ENCODE peak calls at places on chromosome X, in eight cellular contexts. One of them, this sample, is unnamed.

GRCh38 chrX:130095249-130095648 is 15.0 kb downstream of the ELF4 start:
- DNase-seq in endothelial cell: no peak
- DNase-seq in PC-9: no peak
- DNase-seq in GM13977: no peak
- DNase-seq in CD4-positive, alpha-beta T cell: no peak
- DNase-seq in fibroblast of lung: no peak
- DNase-seq in cardiac muscle cell: no peak
- DNase-seq in dorsolateral prefrontal cortex: no peak
- DNase-seq in this sample: no peak

GRCh38 chrX:132622130-132622529 is 133.3 kb upstream of the MBNL3 start:
- DNase-seq in endothelial cell: no peak
- DNase-seq in PC-9: peak
- DNase-seq in GM13977: no peak
- DNase-seq in CD4-positive, alpha-beta T cell: no peak
- DNase-seq in fibroblast of lung: peak
- DNase-seq in cardiac muscle cell: no peak
- DNase-seq in dorsolateral prefrontal cortex: no peak
- DNase-seq in this sample: peak

GRCh38 chrX:8607326-8607725 is 124.6 kb downstream of the ANOS1 start:
- DNase-seq in endothelial cell: no peak
- DNase-seq in PC-9: no peak
- DNase-seq in GM13977: no peak
- DNase-seq in CD4-positive, alpha-beta T cell: no peak
- DNase-seq in fibroblast of lung: peak
- DNase-seq in cardiac muscle cell: no peak
- DNase-seq in dorsolateral prefrontal cortex: no peak
- DNase-seq in this sample: no peak

GRCh38 chrX:99394450-99394849 is 1015.6 kb downstream of the PCDH19 start:
- DNase-seq in endothelial cell: no peak
- DNase-seq in PC-9: no peak
- DNase-seq in GM13977: no peak
- DNase-seq in CD4-positive, alpha-beta T cell: no peak
- DNase-seq in fibroblast of lung: no peak
- DNase-seq in cardiac muscle cell: peak
- DNase-seq in dorsolateral prefrontal cortex: no peak
- DNase-seq in this sample: no peak

GRCh38 chrX:2781698-2782097 is 29.9 kb downstream of the XG start:
- DNase-seq in endothelial cell: no peak
- DNase-seq in PC-9: no peak
- DNase-seq in GM13977: no peak
- DNase-seq in CD4-positive, alpha-beta T cell: no peak
- DNase-seq in fibroblast of lung: no peak
- DNase-seq in cardiac muscle cell: no peak
- DNase-seq in dorsolateral prefrontal cortex: no peak
- DNase-seq in this sample: no peak

GRCh38 chrX:130086414-130087207 is 23.7 kb downstream of the ELF4 start:
- DNase-seq in endothelial cell: no peak
- DNase-seq in PC-9: no peak
- DNase-seq in GM13977: no peak
- DNase-seq in CD4-positive, alpha-beta T cell: peak
- DNase-seq in fibroblast of lung: no peak
- DNase-seq in cardiac muscle cell: no peak
- DNase-seq in dorsolateral prefrontal cortex: no peak
- DNase-seq in this sample: peak

GRCh38 chrX:103343105-103343504 is 13.1 kb downstream of the TCEAL7 start:
- DNase-seq in endothelial cell: no peak
- DNase-seq in PC-9: peak
- DNase-seq in GM13977: peak
- DNase-seq in CD4-positive, alpha-beta T cell: peak
- DNase-seq in fibroblast of lung: peak
- DNase-seq in cardiac muscle cell: peak
- DNase-seq in dorsolateral prefrontal cortex: no peak
- DNase-seq in this sample: peak

GRCh38 chrX:46611658-46612362 is 38.2 kb downstream of the CHST7 start:
- DNase-seq in endothelial cell: no peak
- DNase-seq in PC-9: no peak
- DNase-seq in GM13977: no peak
- DNase-seq in CD4-positive, alpha-beta T cell: peak
- DNase-seq in fibroblast of lung: no peak
- DNase-seq in cardiac muscle cell: no peak
- DNase-seq in dorsolateral prefrontal cortex: no peak
- DNase-seq in this sample: peak

GRCh38 chrX:101040197-101040596 is 11.7 kb downstream of the TRMT2B start:
- DNase-seq in endothelial cell: no peak
- DNase-seq in PC-9: no peak
- DNase-seq in GM13977: no peak
- DNase-seq in CD4-positive, alpha-beta T cell: no peak
- DNase-seq in fibroblast of lung: no peak
- DNase-seq in cardiac muscle cell: no peak
- DNase-seq in dorsolateral prefrontal cortex: no peak
- DNase-seq in this sample: no peak

GRCh38 chrX:153476628-153477027 is 6.3 kb upstream of the HAUS7 start:
- DNase-seq in endothelial cell: no peak
- DNase-seq in PC-9: no peak
- DNase-seq in GM13977: no peak
- DNase-seq in CD4-positive, alpha-beta T cell: no peak
- DNase-seq in fibroblast of lung: peak
- DNase-seq in cardiac muscle cell: no peak
- DNase-seq in dorsolateral prefrontal cortex: no peak
- DNase-seq in this sample: no peak

GRCh38 chrX:9374537-9374936 is 90.3 kb upstream of the TBL1X start:
- DNase-seq in endothelial cell: no peak
- DNase-seq in PC-9: no peak
- DNase-seq in GM13977: no peak
- DNase-seq in CD4-positive, alpha-beta T cell: no peak
- DNase-seq in fibroblast of lung: peak
- DNase-seq in cardiac muscle cell: no peak
- DNase-seq in dorsolateral prefrontal cortex: no peak
- DNase-seq in this sample: no peak

DNA sequence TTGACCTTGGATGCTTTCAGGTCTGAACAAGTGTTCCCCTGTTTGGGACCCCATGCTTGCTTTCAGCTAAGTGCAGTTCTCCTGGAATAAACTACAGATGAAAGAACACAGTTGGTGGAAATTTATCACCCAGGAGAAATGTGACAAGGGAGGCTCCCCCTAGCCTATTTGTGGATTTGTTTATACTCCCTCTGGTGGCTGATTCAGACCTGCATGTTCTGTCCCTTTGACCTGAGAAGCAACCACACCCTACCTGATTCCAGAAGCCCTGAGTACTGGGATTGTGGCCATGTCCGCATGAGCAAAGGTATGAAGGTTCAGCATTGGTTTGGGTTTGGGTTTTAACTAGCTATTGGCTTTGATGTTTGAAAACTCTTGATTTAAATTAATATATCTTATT is 440.9 kb downstream of the MID1IP1 start:
- DNase-seq in endothelial cell: peak
- DNase-seq in PC-9: no peak
- DNase-seq in GM13977: peak
- DNase-seq in CD4-positive, alpha-beta T cell: no peak
- DNase-seq in fibroblast of lung: peak
- DNase-seq in cardiac muscle cell: peak
- DNase-seq in dorsolateral prefrontal cortex: no peak
- DNase-seq in this sample: peak
- TF ChIP-seq CTCF in endothelial cell: peak
- TF ChIP-seq CTCF in PC-9: no peak
- TF ChIP-seq CTCF in GM13977: peak
- TF ChIP-seq CTCF in CD4-positive, alpha-beta T cell: peak
- TF ChIP-seq CTCF in fibroblast of lung: peak
- TF ChIP-seq CTCF in cardiac muscle cell: peak
- TF ChIP-seq CTCF in dorsolateral prefrontal cortex: peak
- TF ChIP-seq CTCF in this sample: no peak

DNA sequence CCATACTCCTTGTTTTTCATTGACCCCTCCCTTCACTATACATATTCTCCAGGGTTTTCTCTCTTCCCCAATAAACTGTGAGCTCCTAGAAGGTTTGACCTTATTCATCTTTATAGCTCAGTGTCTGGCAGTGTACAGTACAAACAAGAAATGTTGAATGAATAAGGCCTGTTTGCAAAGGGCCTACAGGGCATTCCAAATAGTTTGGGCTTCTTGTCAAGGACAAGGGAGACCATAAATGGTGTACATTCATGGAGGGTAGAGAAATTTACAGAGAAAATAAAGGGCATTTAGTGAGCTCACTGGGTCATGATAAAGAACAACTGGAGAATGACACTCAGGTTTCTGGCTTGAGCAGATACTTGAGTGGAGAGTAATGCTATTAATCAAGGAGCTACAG is 47.5 kb upstream of the EIF1AX start:
- DNase-seq in endothelial cell: no peak
- DNase-seq in PC-9: no peak
- DNase-seq in GM13977: no peak
- DNase-seq in CD4-positive, alpha-beta T cell: no peak
- DNase-seq in fibroblast of lung: no peak
- DNase-seq in cardiac muscle cell: no peak
- DNase-seq in dorsolateral prefrontal cortex: no peak
- DNase-seq in this sample: no peak
- TF ChIP-seq CTCF in endothelial cell: no peak
- TF ChIP-seq CTCF in PC-9: no peak
- TF ChIP-seq CTCF in GM13977: no peak
- TF ChIP-seq CTCF in CD4-positive, alpha-beta T cell: no peak
- TF ChIP-seq CTCF in fibroblast of lung: no peak
- TF ChIP-seq CTCF in cardiac muscle cell: no peak
- TF ChIP-seq CTCF in dorsolateral prefrontal cortex: no peak
- TF ChIP-seq CTCF in this sample: no peak

DNA sequence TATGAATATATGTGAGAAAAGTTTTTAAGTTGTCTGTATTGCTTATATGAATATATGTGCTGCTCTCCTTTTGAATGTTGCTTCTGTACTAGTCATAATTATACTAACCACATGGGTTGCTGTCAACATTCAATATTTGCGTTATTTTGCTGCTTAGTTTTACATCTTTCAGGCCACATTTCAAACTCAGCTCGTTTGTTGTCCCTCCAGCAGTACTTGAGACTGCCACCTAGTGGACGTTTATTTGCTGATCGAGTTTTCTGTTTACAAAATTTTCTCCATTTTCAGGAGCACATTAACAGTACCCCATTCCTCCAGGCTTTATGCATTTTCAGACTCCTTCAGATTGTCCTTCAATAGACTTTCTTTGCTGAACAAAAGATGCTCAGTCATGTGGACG is 75.8 kb downstream of the NUDT11 start:
- DNase-seq in endothelial cell: peak
- DNase-seq in PC-9: no peak
- DNase-seq in GM13977: no peak
- DNase-seq in CD4-positive, alpha-beta T cell: no peak
- DNase-seq in fibroblast of lung: peak
- DNase-seq in cardiac muscle cell: peak
- DNase-seq in dorsolateral prefrontal cortex: no peak
- DNase-seq in this sample: peak
- TF ChIP-seq CTCF in endothelial cell: peak
- TF ChIP-seq CTCF in PC-9: peak
- TF ChIP-seq CTCF in GM13977: peak
- TF ChIP-seq CTCF in CD4-positive, alpha-beta T cell: peak
- TF ChIP-seq CTCF in fibroblast of lung: peak
- TF ChIP-seq CTCF in cardiac muscle cell: peak
- TF ChIP-seq CTCF in dorsolateral prefrontal cortex: peak
- TF ChIP-seq CTCF in this sample: peak

GRCh38 chrX:21975827-21976226 is 35.3 kb downstream of the SMS start:
- DNase-seq in endothelial cell: no peak
- DNase-seq in PC-9: no peak
- DNase-seq in GM13977: no peak
- DNase-seq in CD4-positive, alpha-beta T cell: no peak
- DNase-seq in fibroblast of lung: peak
- DNase-seq in cardiac muscle cell: no peak
- DNase-seq in dorsolateral prefrontal cortex: no peak
- DNase-seq in this sample: no peak
- TF ChIP-seq CTCF in endothelial cell: no peak
- TF ChIP-seq CTCF in PC-9: peak
- TF ChIP-seq CTCF in GM13977: no peak
- TF ChIP-seq CTCF in CD4-positive, alpha-beta T cell: no peak
- TF ChIP-seq CTCF in fibroblast of lung: peak
- TF ChIP-seq CTCF in cardiac muscle cell: peak
- TF ChIP-seq CTCF in dorsolateral prefrontal cortex: peak
- TF ChIP-seq CTCF in this sample: no peak

GRCh38 chrX:118644378-118644777 is 83.0 kb upstream of the IL13RA1 start:
- DNase-seq in endothelial cell: no peak
- DNase-seq in PC-9: peak
- DNase-seq in GM13977: no peak
- DNase-seq in CD4-positive, alpha-beta T cell: no peak
- DNase-seq in fibroblast of lung: peak
- DNase-seq in cardiac muscle cell: peak
- DNase-seq in dorsolateral prefrontal cortex: no peak
- DNase-seq in this sample: no peak
- TF ChIP-seq CTCF in endothelial cell: peak
- TF ChIP-seq CTCF in PC-9: peak
- TF ChIP-seq CTCF in GM13977: peak
- TF ChIP-seq CTCF in CD4-positive, alpha-beta T cell: no peak
- TF ChIP-seq CTCF in fibroblast of lung: peak
- TF ChIP-seq CTCF in cardiac muscle cell: peak
- TF ChIP-seq CTCF in dorsolateral prefrontal cortex: peak
- TF ChIP-seq CTCF in this sample: no peak

GRCh38 chrX:13471269-13471668 is 98.1 kb upstream of the EGFL6 start:
- DNase-seq in endothelial cell: no peak
- DNase-seq in PC-9: no peak
- DNase-seq in GM13977: no peak
- DNase-seq in CD4-positive, alpha-beta T cell: no peak
- DNase-seq in fibroblast of lung: no peak
- DNase-seq in cardiac muscle cell: no peak
- DNase-seq in dorsolateral prefrontal cortex: no peak
- DNase-seq in this sample: no peak

GRCh38 chrX:13473666-13474516 is 95.5 kb upstream of the EGFL6 start:
- DNase-seq in endothelial cell: no peak
- DNase-seq in PC-9: no peak
- DNase-seq in GM13977: no peak
- DNase-seq in CD4-positive, alpha-beta T cell: peak
- DNase-seq in fibroblast of lung: peak
- DNase-seq in cardiac muscle cell: no peak
- DNase-seq in dorsolateral prefrontal cortex: no peak
- DNase-seq in this sample: peak

GRCh38 chrX:13470680-13470967 is 98.8 kb upstream of the EGFL6 start:
- DNase-seq in endothelial cell: no peak
- DNase-seq in PC-9: no peak
- DNase-seq in GM13977: no peak
- DNase-seq in CD4-positive, alpha-beta T cell: no peak
- DNase-seq in fibroblast of lung: no peak
- DNase-seq in cardiac muscle cell: no peak
- DNase-seq in dorsolateral prefrontal cortex: no peak
- DNase-seq in this sample: no peak

GRCh38 chrX:13469963-13470679 is 99.3 kb upstream of the EGFL6 start:
- DNase-seq in endothelial cell: no peak
- DNase-seq in PC-9: no peak
- DNase-seq in GM13977: no peak
- DNase-seq in CD4-positive, alpha-beta T cell: no peak
- DNase-seq in fibroblast of lung: peak
- DNase-seq in cardiac muscle cell: no peak
- DNase-seq in dorsolateral prefrontal cortex: no peak
- DNase-seq in this sample: no peak

DNA sequence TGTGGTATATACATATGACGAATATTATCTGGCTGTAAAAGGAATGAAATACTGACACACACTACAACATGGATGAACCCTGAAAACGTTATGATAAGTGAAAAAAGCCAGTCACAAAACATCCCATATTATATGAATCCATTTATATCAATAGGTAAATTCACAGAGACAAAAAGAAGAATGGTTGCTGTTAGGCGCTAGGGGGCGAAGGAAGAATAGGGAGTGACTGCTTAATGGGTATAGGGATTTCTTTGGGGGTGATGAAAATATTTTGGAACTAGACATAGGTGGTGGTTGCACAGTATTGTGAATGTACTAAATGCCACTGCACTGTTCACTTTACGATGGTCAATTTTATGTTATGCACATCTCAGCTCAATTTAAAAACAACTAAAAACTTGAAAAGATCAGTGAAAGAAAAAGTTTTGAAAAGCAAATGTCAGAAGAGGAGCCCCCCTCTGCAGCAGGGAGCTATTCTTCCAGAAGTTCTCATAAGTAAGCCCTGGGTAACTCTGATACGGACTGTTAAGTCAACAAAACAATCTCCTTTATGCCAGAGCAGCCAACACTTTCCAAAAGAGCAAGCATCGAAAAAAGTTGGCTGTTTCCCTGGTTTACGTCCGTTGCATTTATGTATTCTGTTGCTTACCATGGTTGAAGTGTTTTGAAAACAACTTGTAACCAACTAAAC is 96.3 kb upstream of the EGFL6 start:
- DNase-seq in endothelial cell: no peak
- DNase-seq in PC-9: no peak
- DNase-seq in GM13977: no peak
- DNase-seq in CD4-positive, alpha-beta T cell: no peak
- DNase-seq in fibroblast of lung: no peak
- DNase-seq in cardiac muscle cell: no peak
- DNase-seq in dorsolateral prefrontal cortex: no peak
- DNase-seq in this sample: no peak
- TF ChIP-seq CTCF in endothelial cell: no peak
- TF ChIP-seq CTCF in PC-9: no peak
- TF ChIP-seq CTCF in GM13977: peak
- TF ChIP-seq CTCF in CD4-positive, alpha-beta T cell: no peak
- TF ChIP-seq CTCF in fibroblast of lung: no peak
- TF ChIP-seq CTCF in cardiac muscle cell: no peak
- TF ChIP-seq CTCF in dorsolateral prefrontal cortex: no peak
- TF ChIP-seq CTCF in this sample: no peak

This sample was measured in activated CD8-positive, alpha-beta T cell treated with anti-CD3 and anti-CD28 coated beads for 36 hours.